ENCODE peak calls at places on chromosomes 11 and 22, in five cellular contexts. One of them, this sample, is unnamed.

GRCh38 chr22:35266277-35266676 is 9.0 kb downstream of the HMGXB4 start:
- DNase-seq in CD4-positive, alpha-beta T cell: no peak
- DNase-seq in adrenal gland: no peak
- DNase-seq in cardiac fibroblast: no peak
- DNase-seq in uterus: no peak
- DNase-seq in this sample: no peak

GRCh38 chr11:68317147-68317785 is 4.9 kb downstream of the LRP5 start:
- DNase-seq in CD4-positive, alpha-beta T cell: no peak
- DNase-seq in cardiac fibroblast: no peak
- DNase-seq in uterus: no peak
- DNase-seq in adrenal gland: no peak
- DNase-seq in this sample: no peak

GRCh38 chr11:55795256-55795655 is at the start of gene OR5D14:
- DNase-seq in CD4-positive, alpha-beta T cell: no peak
- DNase-seq in adrenal gland: no peak
- DNase-seq in uterus: no peak
- DNase-seq in cardiac fibroblast: no peak
- DNase-seq in this sample: no peak

GRCh38 chr11:76329084-76329648 is 51.8 kb downstream of the THAP12 start:
- DNase-seq in uterus: no peak
- DNase-seq in adrenal gland: no peak
- DNase-seq in cardiac fibroblast: peak
- DNase-seq in CD4-positive, alpha-beta T cell: no peak
- DNase-seq in this sample: no peak

GRCh38 chr11:26623076-26623666 is 51.1 kb upstream of the MUC15 start:
- DNase-seq in adrenal gland: no peak
- DNase-seq in cardiac fibroblast: peak
- DNase-seq in uterus: no peak
- DNase-seq in CD4-positive, alpha-beta T cell: no peak
- DNase-seq in this sample: no peak

GRCh38 chr22:23075525-23076216 is 5.4 kb downstream of the GNAZ start:
- DNase-seq in uterus: no peak
- DNase-seq in adrenal gland: no peak
- DNase-seq in cardiac fibroblast: no peak
- DNase-seq in CD4-positive, alpha-beta T cell: no peak
- DNase-seq in this sample: no peak

GRCh38 chr22:20963201-20964052 is 3.6 kb upstream of the AIFM3 start:
- DNase-seq in uterus: no peak
- DNase-seq in CD4-positive, alpha-beta T cell: no peak
- DNase-seq in cardiac fibroblast: no peak
- DNase-seq in adrenal gland: no peak
- DNase-seq in this sample: no peak

GRCh38 chr11:129813216-129813791 is 2.3 kb upstream of the TMEM45B start:
- DNase-seq in cardiac fibroblast: no peak
- DNase-seq in CD4-positive, alpha-beta T cell: no peak
- DNase-seq in adrenal gland: no peak
- DNase-seq in uterus: no peak
- DNase-seq in this sample: no peak

GRCh38 chr11:116821050-116821918 is 1.8 kb downstream of the APOA4 start:
- DNase-seq in uterus: no peak
- DNase-seq in adrenal gland: no peak
- DNase-seq in CD4-positive, alpha-beta T cell: no peak
- DNase-seq in cardiac fibroblast: no peak
- DNase-seq in this sample: no peak

GRCh38 chr11:17721242-17721999 is 2.0 kb downstream of the MYOD1 start:
- DNase-seq in cardiac fibroblast: no peak
- DNase-seq in uterus: no peak
- DNase-seq in adrenal gland: no peak
- DNase-seq in CD4-positive, alpha-beta T cell: no peak
- DNase-seq in this sample: no peak

GRCh38 chr11:133829566-133829965 is 15.7 kb downstream of the SPATA19 start:
- DNase-seq in adrenal gland: no peak
- DNase-seq in CD4-positive, alpha-beta T cell: no peak
- DNase-seq in uterus: no peak
- DNase-seq in cardiac fibroblast: no peak
- DNase-seq in this sample: no peak

GRCh38 chr22:24758164-24758799 is 16.2 kb downstream of the PIWIL3 start:
- DNase-seq in adrenal gland: peak
- DNase-seq in cardiac fibroblast: peak
- DNase-seq in uterus: peak
- DNase-seq in CD4-positive, alpha-beta T cell: peak
- DNase-seq in this sample: peak

GRCh38 chr22:39773976-39774539 is 119.5 kb downstream of the ENTHD1 start:
- DNase-seq in cardiac fibroblast: no peak
- DNase-seq in uterus: no peak
- DNase-seq in adrenal gland: no peak
- DNase-seq in CD4-positive, alpha-beta T cell: peak
- DNase-seq in this sample: no peak

GRCh38 chr22:31829505-31829904 is 75.7 kb downstream of the DEPDC5 start:
- DNase-seq in adrenal gland: peak
- DNase-seq in CD4-positive, alpha-beta T cell: no peak
- DNase-seq in uterus: no peak
- DNase-seq in cardiac fibroblast: peak
- DNase-seq in this sample: peak

GRCh38 chr11:43556892-43557291 is 123.6 kb upstream of the HSD17B12 start:
- DNase-seq in adrenal gland: no peak
- DNase-seq in CD4-positive, alpha-beta T cell: no peak
- DNase-seq in uterus: no peak
- DNase-seq in cardiac fibroblast: no peak
- DNase-seq in this sample: no peak
- TF ChIP-seq CTCF in adrenal gland: no peak
- TF ChIP-seq CTCF in CD4-positive, alpha-beta T cell: no peak
- TF ChIP-seq CTCF in uterus: no peak
- TF ChIP-seq CTCF in cardiac fibroblast: no peak
- TF ChIP-seq CTCF in this sample: no peak

GRCh38 chr11:60594998-60595637 is 79.9 kb downstream of the MS4A13 start:
- DNase-seq in cardiac fibroblast: no peak
- DNase-seq in adrenal gland: peak
- DNase-seq in uterus: no peak
- DNase-seq in CD4-positive, alpha-beta T cell: no peak
- DNase-seq in this sample: no peak

DNA sequence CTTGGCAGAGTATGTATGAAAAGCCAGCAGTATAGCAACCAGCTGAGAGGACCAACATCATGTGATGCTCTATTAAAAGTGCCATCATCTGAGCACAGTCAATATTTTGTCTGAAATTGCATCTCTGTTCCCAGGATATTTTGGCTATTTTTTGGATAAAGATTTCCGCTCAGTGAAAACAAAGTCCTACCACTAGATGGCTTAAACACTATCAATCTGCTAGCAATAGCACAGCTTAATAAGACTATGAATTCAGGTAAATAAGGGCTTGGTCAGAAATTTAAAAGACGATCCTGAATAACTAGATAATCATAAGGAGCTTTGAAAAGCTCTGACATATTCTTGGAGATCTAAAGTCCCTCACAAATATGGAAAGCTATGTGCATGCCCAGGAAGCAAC is 74.4 kb downstream of the MS4A13 start:
- DNase-seq in cardiac fibroblast: no peak
- DNase-seq in uterus: no peak
- DNase-seq in CD4-positive, alpha-beta T cell: no peak
- DNase-seq in adrenal gland: no peak
- DNase-seq in this sample: no peak
- TF ChIP-seq CTCF in cardiac fibroblast: no peak
- TF ChIP-seq CTCF in uterus: no peak
- TF ChIP-seq CTCF in CD4-positive, alpha-beta T cell: no peak
- TF ChIP-seq CTCF in adrenal gland: no peak
- TF ChIP-seq CTCF in this sample: peak

DNA sequence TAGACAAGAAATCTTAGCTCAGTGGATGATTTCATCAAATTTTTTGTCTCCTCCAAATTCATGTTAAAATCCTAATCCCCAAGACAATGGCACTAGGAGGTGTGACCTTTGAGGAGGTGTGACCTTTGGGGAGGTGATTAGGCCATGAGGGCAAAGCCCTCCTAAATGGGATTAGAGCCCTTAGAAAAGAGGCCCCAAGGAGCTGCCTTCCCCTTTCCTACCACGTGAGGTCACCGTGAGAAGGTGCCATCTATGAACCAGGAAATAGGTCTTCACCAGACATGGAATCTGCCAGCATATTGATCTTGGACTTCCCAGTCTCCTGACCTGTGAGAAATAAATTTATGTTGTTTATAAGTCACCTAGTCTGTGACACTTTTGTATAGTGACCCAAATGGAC is 138.7 kb downstream of the TRIM29 start:
- DNase-seq in CD4-positive, alpha-beta T cell: no peak
- DNase-seq in adrenal gland: no peak
- DNase-seq in uterus: no peak
- DNase-seq in cardiac fibroblast: no peak
- DNase-seq in this sample: no peak
- TF ChIP-seq CTCF in CD4-positive, alpha-beta T cell: no peak
- TF ChIP-seq CTCF in adrenal gland: no peak
- TF ChIP-seq CTCF in uterus: no peak
- TF ChIP-seq CTCF in cardiac fibroblast: no peak
- TF ChIP-seq CTCF in this sample: peak

GRCh38 chr11:125368757-125369156 is 127.3 kb downstream of the FEZ1 start:
- DNase-seq in uterus: no peak
- DNase-seq in adrenal gland: no peak
- DNase-seq in cardiac fibroblast: no peak
- DNase-seq in CD4-positive, alpha-beta T cell: no peak
- DNase-seq in this sample: no peak

GRCh38 chr11:125369808-125370207 is 126.3 kb downstream of the FEZ1 start:
- DNase-seq in uterus: no peak
- DNase-seq in CD4-positive, alpha-beta T cell: no peak
- DNase-seq in adrenal gland: no peak
- DNase-seq in cardiac fibroblast: no peak
- DNase-seq in this sample: no peak

GRCh38 chr11:125367710-125368109 is 128.4 kb downstream of the FEZ1 start:
- DNase-seq in cardiac fibroblast: no peak
- DNase-seq in uterus: no peak
- DNase-seq in adrenal gland: no peak
- DNase-seq in CD4-positive, alpha-beta T cell: no peak
- DNase-seq in this sample: no peak

GRCh38 chr11:125364085-125364822 is 131.8 kb downstream of the FEZ1 start:
- DNase-seq in cardiac fibroblast: peak
- DNase-seq in adrenal gland: no peak
- DNase-seq in uterus: no peak
- DNase-seq in CD4-positive, alpha-beta T cell: no peak
- DNase-seq in this sample: peak

GRCh38 chr11:125365196-125365931 is 130.7 kb downstream of the FEZ1 start:
- DNase-seq in adrenal gland: no peak
- DNase-seq in uterus: no peak
- DNase-seq in CD4-positive, alpha-beta T cell: no peak
- DNase-seq in cardiac fibroblast: no peak
- DNase-seq in this sample: no peak
- TF ChIP-seq CTCF in adrenal gland: no peak
- TF ChIP-seq CTCF in uterus: no peak
- TF ChIP-seq CTCF in CD4-positive, alpha-beta T cell: no peak
- TF ChIP-seq CTCF in cardiac fibroblast: no peak
- TF ChIP-seq CTCF in this sample: no peak

DNA sequence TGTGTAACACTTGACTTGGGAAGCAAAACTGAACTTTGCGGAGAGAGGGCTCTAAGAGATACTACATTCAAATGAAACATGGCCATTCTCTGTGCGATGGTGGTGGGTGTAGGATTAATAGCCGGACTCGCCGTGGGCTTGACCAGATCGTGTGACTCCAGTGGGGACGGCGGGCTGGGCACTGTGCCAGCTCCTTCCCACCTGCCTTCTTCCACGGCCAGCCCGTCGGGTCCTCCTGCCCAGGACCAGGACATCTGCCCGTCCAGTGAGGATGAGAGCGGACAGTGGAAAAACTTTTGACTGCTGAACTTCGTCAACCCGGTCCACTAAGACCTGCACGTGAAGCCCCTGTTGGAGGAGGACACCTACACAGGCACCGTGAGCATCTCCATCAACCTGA is 137.4 kb downstream of the OR4C45 start:
- DNase-seq in uterus: no peak
- DNase-seq in CD4-positive, alpha-beta T cell: no peak
- DNase-seq in cardiac fibroblast: no peak
- DNase-seq in adrenal gland: no peak
- DNase-seq in this sample: no peak
- TF ChIP-seq CTCF in uterus: no peak
- TF ChIP-seq CTCF in CD4-positive, alpha-beta T cell: no peak
- TF ChIP-seq CTCF in cardiac fibroblast: no peak
- TF ChIP-seq CTCF in adrenal gland: no peak
- TF ChIP-seq CTCF in this sample: no peak

GRCh38 chr11:81963018-81963417 is 770.6 kb downstream of the FAM181B start:
- DNase-seq in cardiac fibroblast: peak
- DNase-seq in uterus: no peak
- DNase-seq in adrenal gland: no peak
- DNase-seq in CD4-positive, alpha-beta T cell: no peak
- DNase-seq in this sample: no peak
- TF ChIP-seq CTCF in cardiac fibroblast: no peak
- TF ChIP-seq CTCF in uterus: no peak
- TF ChIP-seq CTCF in adrenal gland: peak
- TF ChIP-seq CTCF in CD4-positive, alpha-beta T cell: peak
- TF ChIP-seq CTCF in this sample: no peak

DNA sequence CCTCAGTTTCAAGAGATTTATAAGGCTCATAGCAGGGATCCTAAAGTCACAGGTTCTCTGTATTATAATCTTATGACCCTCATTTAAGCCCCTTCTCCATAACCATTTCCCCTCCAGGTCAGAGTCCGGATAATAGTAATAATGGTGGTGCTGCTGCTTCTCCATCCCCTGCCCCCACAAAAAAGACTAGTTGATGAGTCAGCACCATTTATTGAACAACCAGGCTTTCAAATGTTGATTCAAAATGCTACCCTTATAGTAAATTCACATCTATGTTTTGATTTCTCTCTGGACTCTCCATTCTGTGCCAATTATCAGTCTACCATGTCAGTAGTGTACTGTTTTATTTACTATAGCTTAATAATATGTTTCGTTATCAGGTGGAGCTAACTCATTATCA is 17.6 kb upstream of the RIC3 start:
- DNase-seq in cardiac fibroblast: no peak
- DNase-seq in adrenal gland: no peak
- DNase-seq in CD4-positive, alpha-beta T cell: no peak
- DNase-seq in uterus: no peak
- DNase-seq in this sample: no peak
- TF ChIP-seq CTCF in cardiac fibroblast: no peak
- TF ChIP-seq CTCF in adrenal gland: no peak
- TF ChIP-seq CTCF in CD4-positive, alpha-beta T cell: no peak
- TF ChIP-seq CTCF in uterus: no peak
- TF ChIP-seq CTCF in this sample: no peak

This sample was measured in HFFc6.